ENCODE peak calls at places on chromosomes 11 and 22, in six cellular contexts. Y is putamen, N is HT1080, I is aorta, F is upper lobe of left lung, L is A172. K is an unnamed sample.

GRCh38 chr22:42207918-42208317 is 62.5 kb downstream of the TCF20 start:
- DNase-seq in Y (no peak), I (no peak), N (no peak), F (no peak), L (no peak), K (no peak)

GRCh38 chr22:27110985-27111451 is 453.6 kb downstream of the MIAT start:
- DNase-seq in Y (no peak), I (no peak), F (no peak), L (peak; percentile 88), N (peak; percentile 22), K (no peak)

GRCh38 chr11:22192642-22193347 is at the start of gene ANO5:
- DNase-seq in I (peak; percentile 87), L (no peak), F (peak; percentile 64), N (no peak), Y (peak; percentile 30), K (no peak)

GRCh38 chr22:47687364-47687655 is 924.9 kb downstream of the TBC1D22A start:
- DNase-seq in L (no peak), F (no peak), N (no peak), Y (no peak), I (no peak), K (no peak)

GRCh38 chr22:21605887-21606564 is 23.8 kb downstream of the YDJC start:
- DNase-seq in F (no peak), L (no peak), N (no peak), I (no peak), Y (no peak), K (no peak)

GRCh38 chr22:26549902-26550497 is 37.7 kb upstream of the TFIP11 start:
- DNase-seq in N (no peak), L (no peak), F (no peak), I (no peak), Y (no peak), K (no peak)

GRCh38 chr22:48378673-48379072 is 1449.0 kb downstream of the BRD1 start:
- DNase-seq in N (no peak), I (peak; percentile 59), Y (no peak), L (no peak), F (no peak), K (no peak)

GRCh38 chr11:65026810-65027209 is 429 bp upstream of the SNX15 start:
- DNase-seq in N (no peak), F (no peak), Y (no peak), L (no peak), I (no peak), K (no peak)

GRCh38 chr11:98940913-98941312 is 79.8 kb upstream of the CNTN5 start:
- DNase-seq in Y (no peak), N (peak; percentile 35), F (peak; percentile 23), L (no peak), I (no peak), K (no peak)

GRCh38 chr11:125170406-125171031 is 6.0 kb downstream of the PKNOX2 start:
- DNase-seq in I (peak; percentile 83), L (no peak), F (peak; percentile 14), N (no peak), Y (no peak), K (no peak)

GRCh38 chr11:65814131-65814959 is 19.4 kb upstream of the SNX32 start:
- DNase-seq in I (no peak), L (no peak), Y (no peak), F (peak; percentile 78), N (no peak), K (no peak)

GRCh38 chr11:59429924-59430516 is 3.8 kb upstream of the OR5A2 start:
- DNase-seq in N (peak; percentile 36), Y (no peak), L (peak; percentile 35), F (no peak), I (no peak), K (peak; percentile 18)

GRCh38 chr11:62545437-62546243 is 966 bp downstream of the AHNAK start:
- DNase-seq in F (peak; percentile 88), N (peak; percentile 95), I (peak; percentile 99), Y (no peak), L (peak; percentile 90), K (no peak)

GRCh38 chr22:20552450-20552894 is 45.1 kb downstream of the MED15 start:
- DNase-seq in N (no peak), L (no peak), F (peak; percentile 50), Y (no peak), I (peak; percentile 90), K (no peak)

GRCh38 chr11:12017243-12017678 is 8.8 kb upstream of the DKK3 start:
- DNase-seq in L (no peak), I (no peak), F (no peak), Y (no peak), N (peak; percentile 36), K (no peak)

GRCh38 chr11:8766043-8766992 is 83.7 kb downstream of the RPL27A start:
- DNase-seq in L (peak; percentile 69), Y (no peak), I (no peak), N (peak; percentile 60), F (peak; percentile 66), K (no peak)

GRCh38 chr11:130063398-130063797 is 6.3 kb upstream of the APLP2 start:
- DNase-seq in L (no peak), I (no peak), Y (no peak), N (no peak), F (no peak), K (no peak)

GRCh38 chr22:36143066-36143815 is 17.3 kb downstream of the APOL3 start:
- DNase-seq in I (no peak), N (no peak), F (no peak), Y (no peak), L (no peak), K (no peak)

GRCh38 chr11:12269104-12269441 is 108.3 kb upstream of the PARVA start:
- DNase-seq in F (peak; percentile 59), L (peak; percentile 79), Y (no peak), I (peak; percentile 84), N (peak; percentile 79), K (no peak)

GRCh38 chr11:44596541-44597276 is 31.2 kb downstream of the CD82 start:
- DNase-seq in L (peak; percentile 76), Y (no peak), F (no peak), I (no peak), N (no peak), K (no peak)

GRCh38 chr11:77506857-77507256 is 33.0 kb upstream of the PAK1 start:
- DNase-seq in I (no peak), Y (no peak), N (no peak), L (peak; percentile 54), F (no peak), K (no peak)

GRCh38 chr11:92531051-92531747 is 306.6 kb downstream of the FAT3 start:
- DNase-seq in N (no peak), F (no peak), L (no peak), I (no peak), Y (no peak), K (no peak)

GRCh38 chr11:46438211-46438610 is 46.6 kb upstream of the CHRM4 start:
- DNase-seq in F (no peak), L (no peak), Y (no peak), N (no peak), I (no peak), K (no peak)

GRCh38 chr11:120712862-120713770 is 201.6 kb downstream of the GRIK4 start:
- DNase-seq in N (no peak), L (no peak), F (no peak), I (no peak), Y (no peak), K (no peak)

GRCh38 chr11:23336961-23337360 is 476.7 kb upstream of the CCDC179 start:
- DNase-seq in Y (no peak), N (peak; percentile 43), I (no peak), F (no peak), L (no peak), K (no peak)

GRCh38 chr11:125214466-125215204 is 50.1 kb downstream of the PKNOX2 start:
- DNase-seq in N (no peak), L (no peak), Y (no peak), F (no peak), I (peak; percentile 65), K (no peak)

GRCh38 chr11:126411971-126412381 is 56.5 kb downstream of the ST3GAL4 start:
- DNase-seq in L (no peak), I (peak; percentile 61), F (no peak), N (peak; percentile 15), Y (no peak), K (no peak)

GRCh38 chr22:45450931-45451651 is 37.6 kb downstream of the RIBC2 start:
- DNase-seq in N (no peak), L (no peak), Y (no peak), I (no peak), F (no peak), K (no peak)

GRCh38 chr22:31278643-31279326 is 13.5 kb downstream of the PIK3IP1 start:
- DNase-seq in N (no peak), I (no peak), Y (no peak), L (no peak), F (no peak), K (no peak)

K was measured in GM18507.